ENCODE peak calls at places on chromosomes 13 and 19, in five cellular contexts. D, J, N, G and Q are unnamed samples.
A peak's percentile ranks its signal among the peaks of the same experiment; 100 is the strongest.

GRCh38 chr13:32427852-32428580 is at the start of gene N4BP2L1:
- DNase-seq in D (peak; percentile 77), J (peak; percentile 78), N (peak; percentile 87), G (peak; percentile 93), Q (peak; percentile 82)

GRCh38 chr19:4115050-4115817 is 8.7 kb downstream of the MAP2K2 start:
- DNase-seq in D (peak; percentile 14), J (peak; percentile 36), N (peak; percentile 64), G (peak; percentile 69), Q (peak; percentile 90)

GRCh38 chr13:73827434-73827833 is 306.8 kb downstream of the KLF12 start:
- DNase-seq in D (no peak), J (no peak), N (no peak), G (no peak), Q (no peak)

GRCh38 chr13:99489028-99489427 is 12.2 kb upstream of the TM9SF2 start:
- DNase-seq in D (no peak), J (no peak), N (no peak), G (no peak), Q (no peak)

GRCh38 chr13:90531744-90532143 is 815.7 kb upstream of the MIR17HG start:
- DNase-seq in D (no peak), J (no peak), N (no peak), G (no peak), Q (no peak)

GRCh38 chr13:50080158-50080855 is 65.1 kb downstream of the KCNRG start:
- DNase-seq in D (no peak), J (peak; percentile 4), N (peak; percentile 29), G (peak; percentile 41), Q (peak; percentile 48)

GRCh38 chr19:54266133-54266532 is 9.1 kb upstream of the LILRB5 start:
- DNase-seq in D (no peak), J (peak; percentile 73), N (no peak), G (peak; percentile 88), Q (peak; percentile 84)

GRCh38 chr19:55179570-55180484 is at the start of gene SYT5:
- DNase-seq in D (no peak), J (peak; percentile 49), N (peak; percentile 47), G (peak; percentile 69), Q (peak; percentile 74)

GRCh38 chr13:109989155-109989554 is 202.8 kb upstream of the IRS2 start:
- DNase-seq in D (no peak), J (no peak), N (no peak), G (no peak), Q (no peak)

GRCh38 chr13:64993514-64994164 is 2236.5 kb downstream of the PCDH9 start:
- DNase-seq in D (no peak), J (no peak), N (no peak), G (no peak), Q (no peak)

GRCh38 chr13:27524981-27525975 is 74.9 kb upstream of the MTIF3 start:
- DNase-seq in D (no peak), J (no peak), N (no peak), G (no peak), Q (no peak)

GRCh38 chr13:59755647-59756290 is 408.0 kb downstream of the DIAPH3 start:
- DNase-seq in D (no peak), J (no peak), N (no peak), G (no peak), Q (no peak)

GRCh38 chr19:31258211-31259052 is 90.8 kb downstream of the TSHZ3 start:
- DNase-seq in D (no peak), J (no peak), N (no peak), G (no peak), Q (no peak)

GRCh38 chr13:50914301-50914700 is 4.7 kb downstream of the RNASEH2B start:
- DNase-seq in D (no peak), J (no peak), N (no peak), G (no peak), Q (no peak)

GRCh38 chr13:35930665-35931631 is 200.2 kb downstream of the DCLK1 start:
- DNase-seq in D (no peak), J (no peak), N (no peak), G (no peak), Q (no peak)